ENCODE peak calls at places on chromosome 17, in four cellular contexts. V is NCI-H1930, D is substantia nigra, I is T-helper 9 cell. X is an unnamed sample.

GRCh38 chr17:6701719-6702118 is 11.4 kb downstream of the SLC13A5 start:
- DNase-seq in V (peak), D (no peak), I (peak), X (no peak)

GRCh38 chr17:75331671-75332070 is 42.4 kb upstream of the SLC25A19 start:
- DNase-seq in V (no peak), D (no peak), I (no peak), X (no peak)

GRCh38 chr17:21041753-21042433 is 918 bp downstream of the USP22 start:
- DNase-seq in V (peak), D (peak), I (peak), X (peak)

GRCh38 chr17:39598047-39598481 is 9.7 kb downstream of the NEUROD2 start:
- DNase-seq in V (no peak), D (no peak), I (no peak), X (no peak)

GRCh38 chr17:12918132-12918531 is 99.7 kb downstream of the ELAC2 start:
- DNase-seq in V (no peak), D (no peak), I (no peak), X (peak)

GRCh38 chr17:8062435-8062806 is 23.6 kb downstream of the ALOX15B start:
- DNase-seq in V (no peak), D (no peak), I (no peak), X (no peak)

GRCh38 chr17:12756786-12757185 is 32.5 kb upstream of the ARHGAP44 start:
- DNase-seq in V (no peak), D (no peak), I (no peak), X (no peak)

GRCh38 chr17:6569391-6570302 is 13.3 kb upstream of the PITPNM3 start:
- DNase-seq in V (no peak), D (no peak), I (no peak), X (no peak)

GRCh38 chr17:70636517-70637133 is 467.3 kb downstream of the KCNJ2 start:
- DNase-seq in V (peak), D (no peak), I (no peak), X (no peak)

GRCh38 chr17:40980117-40980516 is 4.0 kb downstream of the KRT40 start:
- DNase-seq in V (no peak), D (no peak), I (no peak), X (no peak)

GRCh38 chr17:32314636-32315035 is 27.3 kb downstream of the C17orf75 start:
- DNase-seq in V (no peak), D (no peak), I (no peak), X (no peak)

GRCh38 chr17:73988110-73988509 is 215.4 kb upstream of the RPL38 start:
- DNase-seq in V (no peak), D (no peak), I (no peak), X (no peak)

GRCh38 chr17:61863801-61864126 is 436 bp upstream of the BRIP1 start:
- DNase-seq in V (no peak), D (no peak), I (no peak), X (no peak)

GRCh38 chr17:53135969-53136368 is 686.8 kb upstream of the KIF2B start:
- DNase-seq in V (no peak), D (no peak), I (no peak), X (no peak)

GRCh38 chr17:1604831-1605528 is 23.7 kb downstream of the SLC43A2 start:
- DNase-seq in V (no peak), D (no peak), I (no peak), X (no peak)